ENCODE peak calls at places on chromosome 22, in six cellular contexts. B is stimulated activated CD8-positive, alpha-beta memory T cell treated with anti-CD3 and anti-CD28 coated beads, Interleukin-12 subunit alpha, Interleukin-12 subunit beta, amount 100 ng/mL, for 1 hour; I is D341Med; J is uterus; F is neural crest cell; G is NCI-H1694 treated with DMSO at 0.1 percent for 48 hours. Z is an unnamed sample.

GRCh38 chr22:36184433-36185035 is 17.1 kb downstream of the APOL4 start:
- DNase-seq in B (no peak), I (no peak), J (peak), F (no peak), G (no peak), Z (no peak)

GRCh38 chr22:20395897-20396287 is 1.9 kb downstream of the ZNF74 start:
- DNase-seq in B (no peak), I (no peak), J (no peak), F (no peak), G (no peak), Z (no peak)

GRCh38 chr22:36413022-36413770 is 25.4 kb upstream of the MYH9 start:
- DNase-seq in B (no peak), I (no peak), J (no peak), F (no peak), G (peak), Z (peak)

GRCh38 chr22:22418163-22418549 is 90.4 kb downstream of the ZNF280B start:
- DNase-seq in B (no peak), I (no peak), J (no peak), F (no peak), G (no peak), Z (no peak)

GRCh38 chr22:49934891-49935557 is 16.6 kb downstream of the CRELD2 start:
- DNase-seq in B (peak), I (peak), J (peak), F (no peak), G (peak), Z (peak)

GRCh38 chr22:38314992-38315800 is 2.0 kb downstream of the CSNK1E start:
- DNase-seq in B (no peak), I (no peak), J (no peak), F (no peak), G (no peak), Z (peak)

GRCh38 chr22:36385491-36386350 is 2.0 kb downstream of the MYH9 start:
- DNase-seq in B (peak), I (peak), J (peak), F (no peak), G (no peak), Z (peak)

GRCh38 chr22:19607198-19608113 is 83.2 kb upstream of the CLDN5 start:
- DNase-seq in B (no peak), I (no peak), J (no peak), F (no peak), G (no peak), Z (peak)

GRCh38 chr22:28027453-28028448 is 108.7 kb upstream of the PITPNB start:
- DNase-seq in B (no peak), I (no peak), J (no peak), F (no peak), G (no peak), Z (no peak)

GRCh38 chr22:42974223-42974622 is 40.7 kb downstream of the PACSIN2 start:
- DNase-seq in B (no peak), I (no peak), J (no peak), F (no peak), G (no peak), Z (no peak)

GRCh38 chr22:20777420-20778177 is 3.7 kb downstream of the SERPIND1 start:
- DNase-seq in B (no peak), I (no peak), J (peak), F (no peak), G (no peak), Z (no peak)

GRCh38 chr22:17866127-17866526 is 91.9 kb upstream of the BID start:
- DNase-seq in B (no peak), I (no peak), J (no peak), F (peak), G (no peak), Z (no peak)

GRCh38 chr22:45781941-45782340 is 110.3 kb downstream of the ATXN10 start:
- DNase-seq in B (no peak), I (no peak), J (no peak), F (no peak), G (no peak), Z (no peak)

GRCh38 chr22:23094695-23095466 is 24.6 kb downstream of the GNAZ start:
- DNase-seq in B (no peak), I (no peak), J (no peak), F (no peak), G (no peak), Z (no peak)

GRCh38 chr22:46484861-46485595 is 52.4 kb downstream of the CELSR1 start:
- DNase-seq in B (no peak), I (no peak), J (no peak), F (no peak), G (no peak), Z (no peak)

GRCh38 chr22:38187413-38188212 is 6.0 kb upstream of the PLA2G6 start:
- DNase-seq in B (no peak), I (no peak), J (no peak), F (no peak), G (peak), Z (peak)

GRCh38 chr22:42173183-42173926 is 42.7 kb upstream of the CYP2D6 start:
- DNase-seq in B (no peak), I (no peak), J (no peak), F (no peak), G (no peak), Z (peak)

GRCh38 chr22:50115693-50116092 is 25.9 kb downstream of the MOV10L1 start:
- DNase-seq in B (no peak), I (no peak), J (no peak), F (no peak), G (no peak), Z (no peak)

GRCh38 chr22:18110944-18111758 is 542 bp downstream of the TUBA8 start:
- DNase-seq in B (no peak), I (no peak), J (no peak), F (no peak), G (no peak), Z (no peak)

GRCh38 chr22:32080904-32081303 is 37.8 kb downstream of the SLC5A1 start:
- DNase-seq in B (no peak), I (peak), J (no peak), F (no peak), G (peak), Z (peak)

GRCh38 chr22:45225732-45226560 is 14.7 kb downstream of the KIAA0930 start:
- DNase-seq in B (no peak), I (no peak), J (peak), F (no peak), G (no peak), Z (no peak)

GRCh38 chr22:27097933-27098332 is 440.5 kb downstream of the MIAT start:
- DNase-seq in B (no peak), I (no peak), J (no peak), F (no peak), G (no peak), Z (no peak)

GRCh38 chr22:42960146-42960509 is 54.8 kb downstream of the PACSIN2 start:
- DNase-seq in B (no peak), I (no peak), J (no peak), F (no peak), G (no peak), Z (no peak)

GRCh38 chr22:30617819-30618218 is 10.8 kb downstream of the TCN2 start:
- DNase-seq in B (no peak), I (no peak), J (no peak), F (no peak), G (no peak), Z (no peak)

GRCh38 chr22:48948575-48949170 is 879.0 kb downstream of the BRD1 start:
- DNase-seq in B (no peak), I (no peak), J (no peak), F (no peak), G (no peak), Z (no peak)

GRCh38 chr22:39546889-39547586 is 14.5 kb upstream of the RPS19BP1 start:
- DNase-seq in B (no peak), I (no peak), J (no peak), F (no peak), G (peak), Z (peak)

GRCh38 chr22:47002692-47003091 is 240.2 kb downstream of the TBC1D22A start:
- DNase-seq in B (no peak), I (no peak), J (no peak), F (no peak), G (no peak), Z (no peak)

GRCh38 chr22:49960967-49961600 is 512 bp downstream of the PIM3 start:
- DNase-seq in B (no peak), I (no peak), J (peak), F (no peak), G (no peak), Z (no peak)

GRCh38 chr22:38849816-38850215 is 6.0 kb upstream of the NPTXR start:
- DNase-seq in B (no peak), I (no peak), J (no peak), F (no peak), G (no peak), Z (no peak)

GRCh38 chr22:48871176-48871840 is 956.4 kb downstream of the BRD1 start:
- DNase-seq in B (no peak), I (no peak), J (no peak), F (no peak), G (no peak), Z (peak)

GRCh38 chr22:46767249-46767985 is 5.0 kb downstream of the TBC1D22A start:
- DNase-seq in B (no peak), I (no peak), J (no peak), F (no peak), G (no peak), Z (peak)

GRCh38 chr22:40922484-40923303 is 28.5 kb upstream of the RBX1 start:
- DNase-seq in B (no peak), I (peak), J (no peak), F (peak), G (peak), Z (peak)

GRCh38 chr22:31790240-31790639 is 36.4 kb downstream of the DEPDC5 start:
- DNase-seq in B (no peak), I (no peak), J (no peak), F (no peak), G (no peak), Z (no peak)

GRCh38 chr22:44570476-44571445 is 72.7 kb upstream of the RTL6 start:
- DNase-seq in B (no peak), I (no peak), J (no peak), F (no peak), G (no peak), Z (no peak)

GRCh38 chr22:41768420-41768819 is 32.1 kb upstream of the CCDC134 start:
- DNase-seq in B (no peak), I (no peak), J (no peak), F (no peak), G (no peak), Z (no peak)

GRCh38 chr22:20463324-20464095 is 25.9 kb upstream of the SCARF2 start:
- DNase-seq in B (no peak), I (peak), J (no peak), F (no peak), G (peak), Z (peak)

GRCh38 chr22:44276706-44277403 is 35.9 kb downstream of the SHISAL1 start:
- DNase-seq in B (no peak), I (no peak), J (no peak), F (peak), G (no peak), Z (no peak)